ENCODE peak calls at places on chromosome 4, in four cellular contexts. One of them, this sample, is unnamed.

GRCh38 chr4:15042529-15043167 is 40.4 kb downstream of the CPEB2 start:
- DNase-seq in suprapubic skin: no peak
- DNase-seq in tibial nerve: no peak
- DNase-seq in ovary: no peak
- DNase-seq in this sample: no peak

GRCh38 chr4:13309751-13310150 is 174.4 kb downstream of the RAB28 start:
- DNase-seq in suprapubic skin: no peak
- DNase-seq in tibial nerve: no peak
- DNase-seq in ovary: no peak
- DNase-seq in this sample: no peak

GRCh38 chr4:117596917-117597316 is 437.4 kb upstream of the NDST3 start:
- DNase-seq in suprapubic skin: no peak
- DNase-seq in tibial nerve: no peak
- DNase-seq in ovary: no peak
- DNase-seq in this sample: no peak

GRCh38 chr4:76061421-76061820 is 13.1 kb upstream of the ART3 start:
- DNase-seq in tibial nerve: no peak
- DNase-seq in ovary: no peak
- DNase-seq in suprapubic skin: no peak
- DNase-seq in this sample: no peak

GRCh38 chr4:40586034-40586433 is 43.6 kb downstream of the RBM47 start:
- DNase-seq in suprapubic skin: no peak
- DNase-seq in ovary: no peak
- DNase-seq in tibial nerve: no peak
- DNase-seq in this sample: no peak

GRCh38 chr4:186204103-186204559 is 12.8 kb downstream of the CYP4V2 start:
- DNase-seq in suprapubic skin: peak
- DNase-seq in ovary: peak
- DNase-seq in tibial nerve: no peak
- DNase-seq in this sample: peak

GRCh38 chr4:104591505-104591904 is 96.8 kb upstream of the CXXC4 start:
- DNase-seq in tibial nerve: no peak
- DNase-seq in suprapubic skin: no peak
- DNase-seq in ovary: peak
- DNase-seq in this sample: peak

GRCh38 chr4:1310796-1311715 is 21.4 kb downstream of the MAEA start:
- DNase-seq in tibial nerve: no peak
- DNase-seq in suprapubic skin: no peak
- DNase-seq in ovary: no peak
- DNase-seq in this sample: no peak

GRCh38 chr4:76969941-76970529 is 20.5 kb downstream of the SEPTIN11 start:
- DNase-seq in ovary: no peak
- DNase-seq in suprapubic skin: no peak
- DNase-seq in tibial nerve: no peak
- DNase-seq in this sample: no peak

GRCh38 chr4:126223784-126224407 is 909.1 kb downstream of the FAT4 start:
- DNase-seq in suprapubic skin: no peak
- DNase-seq in tibial nerve: no peak
- DNase-seq in ovary: no peak
- DNase-seq in this sample: no peak

GRCh38 chr4:15848191-15848842 is 70.2 kb downstream of the CD38 start:
- DNase-seq in suprapubic skin: no peak
- DNase-seq in tibial nerve: no peak
- DNase-seq in ovary: no peak
- DNase-seq in this sample: no peak

GRCh38 chr4:915595-915994 is 16.5 kb downstream of the GAK start:
- DNase-seq in suprapubic skin: no peak
- DNase-seq in tibial nerve: peak
- DNase-seq in ovary: no peak
- DNase-seq in this sample: no peak

GRCh38 chr4:98967916-98968315 is 27.6 kb upstream of the METAP1 start:
- DNase-seq in ovary: no peak
- DNase-seq in tibial nerve: no peak
- DNase-seq in suprapubic skin: no peak
- DNase-seq in this sample: no peak

GRCh38 chr4:142909908-142910307 is 63.8 kb upstream of the INPP4B start:
- DNase-seq in ovary: no peak
- DNase-seq in tibial nerve: no peak
- DNase-seq in suprapubic skin: no peak
- DNase-seq in this sample: no peak

GRCh38 chr4:23881674-23882337 is 8.0 kb downstream of the PPARGC1A start:
- DNase-seq in ovary: no peak
- DNase-seq in tibial nerve: no peak
- DNase-seq in suprapubic skin: no peak
- DNase-seq in this sample: no peak

GRCh38 chr4:99447079-99447478 is 11.9 kb upstream of the ADH7 start:
- DNase-seq in tibial nerve: no peak
- DNase-seq in ovary: no peak
- DNase-seq in suprapubic skin: no peak
- DNase-seq in this sample: no peak

GRCh38 chr4:186743261-186743660 is 19.6 kb upstream of the FAT1 start:
- DNase-seq in suprapubic skin: no peak
- DNase-seq in tibial nerve: no peak
- DNase-seq in ovary: no peak
- DNase-seq in this sample: no peak

GRCh38 chr4:22498866-22499265 is 17.0 kb downstream of the ADGRA3 start:
- DNase-seq in suprapubic skin: no peak
- DNase-seq in ovary: no peak
- DNase-seq in tibial nerve: no peak
- DNase-seq in this sample: no peak

GRCh38 chr4:166594326-166594946 is 639.9 kb downstream of the SPOCK3 start:
- DNase-seq in suprapubic skin: no peak
- DNase-seq in tibial nerve: no peak
- DNase-seq in ovary: no peak
- DNase-seq in this sample: peak

GRCh38 chr4:76799718-76800117 is 98.2 kb downstream of the SOWAHB start:
- DNase-seq in suprapubic skin: no peak
- DNase-seq in tibial nerve: no peak
- DNase-seq in ovary: no peak
- DNase-seq in this sample: no peak

GRCh38 chr4:150230556-150230955 is 152.3 kb downstream of the DCLK2 start:
- DNase-seq in tibial nerve: no peak
- DNase-seq in ovary: no peak
- DNase-seq in suprapubic skin: no peak
- DNase-seq in this sample: no peak

GRCh38 chr4:184762100-184762499 is 28.2 kb upstream of the CENPU start:
- DNase-seq in ovary: no peak
- DNase-seq in suprapubic skin: no peak
- DNase-seq in tibial nerve: no peak
- DNase-seq in this sample: no peak

GRCh38 chr4:67545199-67545995 is at the start of gene CENPC:
- DNase-seq in ovary: peak
- DNase-seq in tibial nerve: peak
- DNase-seq in suprapubic skin: peak
- DNase-seq in this sample: peak
- TF ChIP-seq EP300 in ovary: no peak
- TF ChIP-seq EP300 in tibial nerve: peak
- TF ChIP-seq EP300 in suprapubic skin: no peak
- TF ChIP-seq EP300 in this sample: no peak

DNA sequence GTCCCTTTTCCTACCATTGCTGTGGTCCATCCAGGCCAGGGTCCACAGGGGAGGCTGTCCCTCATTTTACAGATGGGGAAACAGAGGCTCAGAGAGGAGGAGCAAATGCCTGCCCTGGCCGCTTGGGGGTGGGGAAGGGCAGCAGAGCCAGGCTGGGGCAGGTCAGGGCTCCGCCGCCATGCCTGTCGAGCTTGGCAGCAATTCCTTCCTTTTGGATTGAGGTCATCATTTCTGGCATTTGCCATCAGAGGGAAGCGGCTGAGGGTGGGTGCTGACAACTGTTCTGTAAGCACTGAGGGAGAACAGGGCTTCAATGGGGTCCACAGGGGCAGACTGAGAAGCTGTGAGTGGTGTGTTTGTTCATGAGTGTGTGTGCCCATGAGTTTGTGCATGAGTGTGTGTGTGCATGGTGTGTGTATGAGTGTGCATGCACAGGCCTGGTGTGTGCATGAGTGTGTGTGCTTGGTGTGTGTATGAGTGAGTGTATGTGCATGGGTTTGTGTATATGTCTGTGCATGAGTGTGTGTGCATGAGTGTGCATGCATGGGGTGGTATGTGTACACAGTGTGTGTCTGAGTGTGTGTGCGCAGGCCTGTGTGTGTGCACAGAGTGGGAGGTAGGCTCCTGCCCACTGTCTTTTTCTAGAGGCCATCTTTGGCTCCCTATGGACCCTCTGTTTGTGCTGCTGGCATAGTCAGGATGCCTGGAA is 115.2 kb downstream of the SORCS2 start:
- DNase-seq in ovary: no peak
- DNase-seq in tibial nerve: no peak
- DNase-seq in suprapubic skin: no peak
- DNase-seq in this sample: no peak
- H3K27ac ChIP-seq in ovary: no peak
- H3K27ac ChIP-seq in tibial nerve: no peak
- H3K27ac ChIP-seq in suprapubic skin: no peak
- H3K27ac ChIP-seq in this sample: no peak

GRCh38 chr4:113028074-113028473 is 21.4 kb upstream of the ANK2 start:
- DNase-seq in suprapubic skin: no peak
- DNase-seq in ovary: no peak
- DNase-seq in tibial nerve: no peak
- DNase-seq in this sample: no peak
- TF ChIP-seq EP300 in suprapubic skin: no peak
- TF ChIP-seq EP300 in ovary: no peak
- TF ChIP-seq EP300 in tibial nerve: no peak
- TF ChIP-seq EP300 in this sample: no peak

GRCh38 chr4:177444911-177445736 is 2.9 kb upstream of the AGA start:
- DNase-seq in tibial nerve: no peak
- DNase-seq in suprapubic skin: no peak
- DNase-seq in ovary: no peak
- DNase-seq in this sample: no peak
- H3K27ac ChIP-seq in tibial nerve: no peak
- H3K27ac ChIP-seq in suprapubic skin: no peak
- H3K27ac ChIP-seq in ovary: no peak
- H3K27ac ChIP-seq in this sample: no peak

GRCh38 chr4:37662861-37663390 is 23.2 kb downstream of the RELL1 start:
- DNase-seq in tibial nerve: no peak
- DNase-seq in suprapubic skin: no peak
- DNase-seq in ovary: no peak
- DNase-seq in this sample: no peak
- TF ChIP-seq EP300 in tibial nerve: no peak
- TF ChIP-seq EP300 in suprapubic skin: no peak
- TF ChIP-seq EP300 in ovary: no peak
- TF ChIP-seq EP300 in this sample: no peak

DNA sequence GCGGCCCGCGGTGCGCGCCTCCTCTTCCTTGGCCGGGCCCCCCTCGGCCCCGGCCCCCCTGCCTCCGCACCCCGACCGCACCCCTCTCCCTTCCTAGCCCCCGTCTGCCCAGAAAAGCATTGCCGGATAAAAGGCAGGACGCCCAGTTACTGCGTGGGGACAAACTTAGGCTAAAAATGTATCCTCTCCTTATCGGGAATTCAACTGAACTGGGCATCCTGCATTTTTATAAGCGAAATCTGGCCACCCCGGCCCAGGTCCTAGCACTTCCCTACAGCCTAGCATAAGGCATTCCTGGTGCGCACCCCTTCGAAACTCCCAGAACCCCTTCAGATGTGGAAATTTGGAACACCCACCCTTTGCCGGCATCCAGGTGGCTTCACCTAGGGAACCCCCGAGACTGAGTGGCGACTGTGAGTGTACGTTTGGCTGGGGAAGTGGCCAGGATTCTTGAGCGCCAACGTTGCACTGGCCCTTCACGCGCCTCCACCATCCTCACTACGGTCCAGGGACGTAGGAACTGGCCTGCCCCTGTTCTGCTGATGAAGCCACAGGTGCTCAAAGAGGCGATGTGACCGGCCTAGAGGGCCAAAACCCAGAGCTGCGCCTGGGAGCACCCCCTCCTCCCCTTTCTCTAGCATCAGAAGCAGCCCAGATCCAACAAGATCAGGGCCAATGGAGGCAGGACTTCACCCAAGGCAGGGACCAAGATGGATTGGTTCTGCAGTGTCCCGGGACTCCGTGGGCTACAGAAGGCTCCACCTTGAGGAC is 5.7 kb upstream of the RNF4 start:
- DNase-seq in suprapubic skin: no peak
- DNase-seq in tibial nerve: no peak
- DNase-seq in ovary: no peak
- DNase-seq in this sample: no peak
- H3K27ac ChIP-seq in suprapubic skin: no peak
- H3K27ac ChIP-seq in tibial nerve: no peak
- H3K27ac ChIP-seq in ovary: peak
- H3K27ac ChIP-seq in this sample: peak

GRCh38 chr4:6893449-6894085 is 16.1 kb upstream of the TBC1D14 start:
- DNase-seq in ovary: no peak
- DNase-seq in suprapubic skin: no peak
- DNase-seq in tibial nerve: no peak
- DNase-seq in this sample: peak
- TF ChIP-seq EP300 in ovary: no peak
- TF ChIP-seq EP300 in suprapubic skin: no peak
- TF ChIP-seq EP300 in tibial nerve: no peak
- TF ChIP-seq EP300 in this sample: no peak

GRCh38 chr4:180926277-180926676 is 1316.9 kb upstream of the TENM3 start:
- DNase-seq in ovary: no peak
- DNase-seq in tibial nerve: no peak
- DNase-seq in suprapubic skin: no peak
- DNase-seq in this sample: no peak

GRCh38 chr4:180923476-180923875 is 1319.7 kb upstream of the TENM3 start:
- DNase-seq in suprapubic skin: no peak
- DNase-seq in tibial nerve: no peak
- DNase-seq in ovary: no peak
- DNase-seq in this sample: no peak

DNA sequence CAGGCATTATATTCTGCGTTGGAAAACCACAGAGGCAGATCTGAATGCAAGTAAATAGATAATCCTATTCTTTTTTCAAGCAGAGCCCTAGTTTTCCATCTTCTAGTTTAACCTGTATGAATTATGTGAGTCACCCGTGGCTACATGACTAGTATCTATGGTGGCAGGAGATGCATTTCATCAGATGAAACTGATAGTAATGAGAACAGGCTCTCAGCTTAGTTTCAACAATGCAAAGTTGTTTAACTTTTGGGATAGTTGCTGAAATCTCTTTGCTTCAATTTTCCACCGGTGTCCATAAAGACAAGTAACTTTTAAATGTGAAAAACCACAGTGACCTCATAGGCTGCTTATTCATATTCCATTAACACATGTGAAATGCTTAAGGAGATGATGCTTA is 1317.4 kb upstream of the TENM3 start:
- DNase-seq in ovary: no peak
- DNase-seq in tibial nerve: no peak
- DNase-seq in suprapubic skin: no peak
- DNase-seq in this sample: no peak
- H3K27ac ChIP-seq in ovary: no peak
- H3K27ac ChIP-seq in tibial nerve: no peak
- H3K27ac ChIP-seq in suprapubic skin: no peak
- H3K27ac ChIP-seq in this sample: no peak